ENCODE peak calls at places on chromosomes 6 and 20, in five cellular contexts. One of them, this sample, is unnamed.

GRCh38 chr6:105164418-105164817 is 15.4 kb downstream of the POPDC3 start:
- DNase-seq in pancreas: no peak
- DNase-seq in breast epithelium: no peak
- DNase-seq in vagina: no peak
- DNase-seq in astrocyte: peak; percentile 27
- DNase-seq in this sample: no peak

GRCh38 chr6:490251-491037 is 98.9 kb downstream of the IRF4 start:
- DNase-seq in pancreas: no peak
- DNase-seq in breast epithelium: no peak
- DNase-seq in vagina: no peak
- DNase-seq in astrocyte: no peak
- DNase-seq in this sample: no peak

GRCh38 chr6:136034422-136034821 is 182.9 kb downstream of the PDE7B start:
- DNase-seq in pancreas: no peak
- DNase-seq in breast epithelium: no peak
- DNase-seq in vagina: no peak
- DNase-seq in astrocyte: no peak
- DNase-seq in this sample: no peak

GRCh38 chr20:58397429-58397828 is 8.4 kb downstream of the VAPB start:
- DNase-seq in pancreas: no peak
- DNase-seq in breast epithelium: no peak
- DNase-seq in vagina: no peak
- DNase-seq in astrocyte: no peak
- DNase-seq in this sample: no peak

GRCh38 chr6:71289039-71289801 is 609 bp downstream of the OGFRL1 start:
- DNase-seq in pancreas: peak; percentile 73
- DNase-seq in breast epithelium: no peak
- DNase-seq in vagina: no peak
- DNase-seq in astrocyte: peak; percentile 14
- DNase-seq in this sample: no peak

GRCh38 chr20:63594043-63594561 is 20.1 kb upstream of the HELZ2 start:
- DNase-seq in pancreas: no peak
- DNase-seq in breast epithelium: no peak
- DNase-seq in vagina: no peak
- DNase-seq in astrocyte: peak; percentile 57
- DNase-seq in this sample: no peak

GRCh38 chr6:121794630-121795029 is 359.2 kb downstream of the GJA1 start:
- DNase-seq in pancreas: no peak
- DNase-seq in breast epithelium: no peak
- DNase-seq in vagina: no peak
- DNase-seq in astrocyte: peak; percentile 97
- DNase-seq in this sample: no peak

GRCh38 chr6:164106345-164106769 is 691.8 kb downstream of the QKI start:
- DNase-seq in pancreas: no peak
- DNase-seq in breast epithelium: no peak
- DNase-seq in vagina: no peak
- DNase-seq in astrocyte: peak; percentile 22
- DNase-seq in this sample: no peak

GRCh38 chr6:106089981-106090380 is 3.8 kb downstream of the PRDM1 start:
- DNase-seq in pancreas: no peak
- DNase-seq in breast epithelium: no peak
- DNase-seq in vagina: no peak
- DNase-seq in astrocyte: no peak
- DNase-seq in this sample: no peak

GRCh38 chr6:72911463-72912153 is 289.7 kb downstream of the KCNQ5 start:
- DNase-seq in pancreas: no peak
- DNase-seq in breast epithelium: no peak
- DNase-seq in vagina: no peak
- DNase-seq in astrocyte: peak; percentile 47
- DNase-seq in this sample: no peak

GRCh38 chr20:6819599-6819998 is 52.1 kb downstream of the BMP2 start:
- DNase-seq in pancreas: no peak
- DNase-seq in breast epithelium: no peak
- DNase-seq in vagina: no peak
- DNase-seq in astrocyte: no peak
- DNase-seq in this sample: no peak

GRCh38 chr6:89826029-89826528 is 3.6 kb upstream of the CASP8AP2 start:
- DNase-seq in pancreas: no peak
- DNase-seq in breast epithelium: no peak
- DNase-seq in vagina: no peak
- DNase-seq in astrocyte: peak; percentile 65
- DNase-seq in this sample: no peak

GRCh38 chr20:9758752-9759151 is 80.1 kb downstream of the PAK5 start:
- DNase-seq in pancreas: no peak
- DNase-seq in breast epithelium: no peak
- DNase-seq in vagina: no peak
- DNase-seq in astrocyte: no peak
- DNase-seq in this sample: no peak

DNA sequence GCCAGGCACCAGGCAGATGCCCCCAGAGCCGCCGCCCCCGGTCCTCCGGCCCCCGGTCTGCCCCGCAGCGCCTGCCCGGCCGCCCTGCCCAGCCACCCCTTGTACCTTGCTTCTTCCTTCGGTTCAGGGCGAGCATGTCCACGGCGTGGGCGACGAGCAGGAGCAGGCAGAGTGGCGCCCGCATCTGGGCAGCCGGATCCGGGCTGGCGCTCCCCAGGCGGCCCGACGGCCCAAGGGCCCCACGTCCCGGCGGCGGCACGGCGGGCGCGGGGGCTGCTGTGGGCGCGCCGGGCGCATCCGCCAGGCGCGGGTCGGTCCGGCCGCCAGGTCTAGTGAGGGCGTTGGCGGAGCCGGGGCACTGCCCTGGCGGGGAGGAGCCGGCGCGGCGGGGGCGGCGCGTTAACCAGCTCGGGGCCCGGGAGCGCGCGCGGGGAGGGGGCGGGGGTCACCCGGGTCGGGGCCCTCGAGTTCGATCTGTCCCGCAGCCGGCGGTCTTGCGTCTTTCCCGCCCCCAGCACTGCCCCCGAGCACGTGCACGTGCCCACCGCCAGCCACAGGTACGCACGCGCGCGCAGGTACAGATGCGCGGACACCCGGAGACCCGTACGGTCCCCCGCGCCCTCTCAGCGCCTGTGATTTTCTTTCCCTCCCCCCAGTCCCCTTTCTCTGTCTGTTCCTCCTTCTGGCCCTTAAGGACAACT is at the start of gene RSPO4:
- DNase-seq in pancreas: no peak
- DNase-seq in breast epithelium: no peak
- DNase-seq in vagina: no peak
- DNase-seq in astrocyte: no peak
- DNase-seq in this sample: no peak
- H3K27ac ChIP-seq in pancreas: no peak within 1 kb of the TSS
- H3K27ac ChIP-seq in breast epithelium: no peak within 1 kb of the TSS
- H3K27ac ChIP-seq in vagina: no peak within 1 kb of the TSS
- H3K27ac ChIP-seq in astrocyte: no peak within 1 kb of the TSS
- H3K27ac ChIP-seq in this sample: no peak within 1 kb of the TSS

GRCh38 chr20:56676001-56676400 is 46.9 kb downstream of the TFAP2C start:
- DNase-seq in pancreas: no peak
- DNase-seq in breast epithelium: no peak
- DNase-seq in vagina: no peak
- DNase-seq in astrocyte: no peak
- DNase-seq in this sample: no peak
- H3K4me1 ChIP-seq in pancreas: no peaks in the 10 kb centered on the region
- H3K4me1 ChIP-seq in breast epithelium: no peaks in the 10 kb centered on the region
- H3K4me1 ChIP-seq in vagina: no peaks in the 10 kb centered on the region
- H3K4me1 ChIP-seq in astrocyte: no peaks in the 10 kb centered on the region
- H3K4me1 ChIP-seq in this sample: no peaks in the 10 kb centered on the region

DNA sequence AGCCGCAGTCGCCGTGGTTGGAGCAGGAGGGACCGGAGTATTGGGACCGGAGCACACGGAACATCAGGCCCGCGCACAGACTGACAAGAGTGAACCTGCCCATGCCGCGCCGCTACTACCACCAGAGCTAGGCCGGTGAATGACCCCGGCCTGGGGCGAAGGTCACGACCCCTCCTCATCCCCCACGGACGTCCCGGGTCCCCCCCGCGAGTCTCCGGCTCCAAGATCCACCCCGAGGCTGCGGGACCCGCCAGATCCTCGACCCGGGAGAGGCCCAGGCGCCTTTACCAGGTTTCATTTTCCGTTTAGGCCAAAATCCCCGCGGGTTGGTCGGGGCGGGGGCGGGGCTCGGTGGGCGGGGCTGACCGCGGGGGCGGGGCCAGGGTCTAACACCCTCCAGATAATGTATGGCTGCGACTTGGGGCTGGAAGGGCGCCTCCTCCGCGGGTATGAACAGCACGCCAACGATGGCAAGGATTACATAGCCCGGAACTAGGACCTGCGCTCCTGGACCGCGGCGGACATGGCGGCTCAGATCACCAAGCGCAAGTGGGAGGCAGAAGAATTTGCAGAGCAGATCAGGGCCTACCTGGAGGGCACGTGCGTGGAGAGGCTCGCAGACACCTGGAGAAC is 15.4 kb upstream of the HLA-A start:
- DNase-seq in pancreas: peak; percentile 89
- DNase-seq in breast epithelium: no peak
- DNase-seq in vagina: peak; percentile 90
- DNase-seq in astrocyte: no peak
- DNase-seq in this sample: no peak
- H3K27ac ChIP-seq in pancreas: peak overlapping the region; percentile 96
- H3K27ac ChIP-seq in breast epithelium: peak overlapping the region; percentile 99
- H3K27ac ChIP-seq in vagina: no peak overlapping the region
- H3K27ac ChIP-seq in astrocyte: no peak overlapping the region
- H3K27ac ChIP-seq in this sample: no peak overlapping the region

GRCh38 chr6:137211910-137212309 is 7.3 kb downstream of the IFNGR1 start:
- DNase-seq in pancreas: no peak
- DNase-seq in breast epithelium: no peak
- DNase-seq in vagina: no peak
- DNase-seq in astrocyte: no peak
- DNase-seq in this sample: no peak

GRCh38 chr6:137214931-137215330 is 4.3 kb downstream of the IFNGR1 start:
- DNase-seq in pancreas: no peak
- DNase-seq in breast epithelium: no peak
- DNase-seq in vagina: no peak
- DNase-seq in astrocyte: no peak
- DNase-seq in this sample: no peak

GRCh38 chr6:137213331-137213740 is 5.8 kb downstream of the IFNGR1 start:
- DNase-seq in pancreas: no peak
- DNase-seq in breast epithelium: no peak
- DNase-seq in vagina: no peak
- DNase-seq in astrocyte: no peak
- DNase-seq in this sample: no peak

GRCh38 chr6:137216106-137216505 is 3.1 kb downstream of the IFNGR1 start:
- DNase-seq in pancreas: no peak
- DNase-seq in breast epithelium: no peak
- DNase-seq in vagina: no peak
- DNase-seq in astrocyte: no peak
- DNase-seq in this sample: no peak

DNA sequence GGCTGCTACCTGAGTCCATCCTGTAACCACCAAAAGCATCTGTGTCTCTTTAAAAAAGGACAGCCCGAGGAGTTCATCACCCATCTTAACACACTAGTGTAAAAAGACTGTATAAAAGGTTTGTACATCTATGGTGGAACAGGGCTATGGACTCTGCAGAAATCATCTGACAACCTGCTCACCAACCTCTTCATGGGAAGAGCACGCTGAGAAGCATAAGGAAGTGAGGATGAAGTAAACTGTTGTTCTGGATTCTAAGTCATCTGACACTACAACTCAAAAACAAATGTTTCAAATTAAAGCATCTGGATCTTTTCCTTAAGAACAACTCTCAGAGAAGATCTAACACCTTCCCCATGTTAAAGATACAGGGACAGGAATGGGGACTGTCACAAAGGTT is 5.4 kb downstream of the IFNGR1 start:
- DNase-seq in pancreas: no peak
- DNase-seq in breast epithelium: no peak
- DNase-seq in vagina: no peak
- DNase-seq in astrocyte: no peak
- DNase-seq in this sample: no peak
- H3K4me1 ChIP-seq in pancreas: peaks cover 46% of the 10 kb centered on the region
- H3K4me1 ChIP-seq in breast epithelium: peaks cover 32% of the 10 kb centered on the region
- H3K4me1 ChIP-seq in vagina: peaks cover 90% of the 10 kb centered on the region
- H3K4me1 ChIP-seq in astrocyte: peaks cover 7% of the 10 kb centered on the region
- H3K4me1 ChIP-seq in this sample: peaks cover 78% of the 10 kb centered on the region

DNA sequence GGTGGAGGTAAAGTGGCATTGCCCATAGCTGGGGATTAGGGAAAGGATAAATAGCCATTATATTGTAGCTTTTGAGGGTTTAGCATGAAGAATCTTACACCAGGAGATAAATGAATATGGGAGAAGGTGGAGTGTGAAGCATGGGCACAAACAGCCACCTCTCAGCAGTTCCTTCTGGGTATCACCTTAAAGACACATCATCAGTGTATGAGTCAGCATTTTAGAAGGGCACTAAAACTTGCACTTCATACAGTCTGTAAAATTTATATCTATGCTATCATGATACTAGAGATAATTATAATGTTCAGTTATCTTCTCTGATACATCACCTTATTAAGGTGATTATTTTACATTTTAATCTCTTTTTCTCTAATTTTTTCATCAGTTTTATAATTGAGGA is 25.3 kb downstream of the SLC35A1 start:
- DNase-seq in pancreas: no peak
- DNase-seq in breast epithelium: no peak
- DNase-seq in vagina: no peak
- DNase-seq in astrocyte: no peak
- DNase-seq in this sample: no peak
- H3K27ac ChIP-seq in pancreas: no peak overlapping the region
- H3K27ac ChIP-seq in breast epithelium: no peak overlapping the region
- H3K27ac ChIP-seq in vagina: no peak overlapping the region
- H3K27ac ChIP-seq in astrocyte: no peak overlapping the region
- H3K27ac ChIP-seq in this sample: no peak overlapping the region

GRCh38 chr20:34046330-34046729 is 52.6 kb downstream of the RALY start:
- DNase-seq in pancreas: no peak
- DNase-seq in breast epithelium: no peak
- DNase-seq in vagina: no peak
- DNase-seq in astrocyte: no peak
- DNase-seq in this sample: no peak

GRCh38 chr20:34047010-34047687 is 53.4 kb downstream of the RALY start:
- DNase-seq in pancreas: no peak
- DNase-seq in breast epithelium: no peak
- DNase-seq in vagina: no peak
- DNase-seq in astrocyte: no peak
- DNase-seq in this sample: no peak

GRCh38 chr20:34043025-34043424 is 49.3 kb downstream of the RALY start:
- DNase-seq in pancreas: no peak
- DNase-seq in breast epithelium: no peak
- DNase-seq in vagina: no peak
- DNase-seq in astrocyte: no peak
- DNase-seq in this sample: no peak

GRCh38 chr20:34045930-34046329 is 52.2 kb downstream of the RALY start:
- DNase-seq in pancreas: no peak
- DNase-seq in breast epithelium: no peak
- DNase-seq in vagina: no peak
- DNase-seq in astrocyte: no peak
- DNase-seq in this sample: no peak

DNA sequence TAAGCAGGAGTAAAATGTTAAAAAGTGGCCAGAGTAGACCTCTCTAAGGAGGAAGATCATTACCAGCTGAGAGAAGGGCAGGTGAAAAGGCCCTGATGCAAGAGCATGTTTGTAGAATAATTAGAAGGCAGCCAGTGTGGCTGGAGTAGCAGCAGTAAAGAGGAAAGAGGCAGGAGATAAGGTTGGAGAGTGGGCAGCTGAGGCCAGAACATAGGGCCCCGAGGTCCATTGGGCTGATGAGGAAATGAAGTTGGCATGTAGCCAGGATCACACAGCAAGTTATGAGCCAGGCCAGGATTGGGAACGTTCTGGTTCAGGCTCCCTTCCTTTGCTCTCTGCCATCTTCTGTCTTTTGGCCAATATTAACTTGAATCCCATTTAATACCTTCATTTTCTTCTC is 51.6 kb downstream of the RALY start:
- DNase-seq in pancreas: no peak
- DNase-seq in breast epithelium: no peak
- DNase-seq in vagina: no peak
- DNase-seq in astrocyte: no peak
- DNase-seq in this sample: peak; percentile 13
- H3K4me1 ChIP-seq in pancreas: no peaks in the 10 kb centered on the region
- H3K4me1 ChIP-seq in breast epithelium: peaks cover 6% of the 10 kb centered on the region
- H3K4me1 ChIP-seq in vagina: peaks cover 63% of the 10 kb centered on the region
- H3K4me1 ChIP-seq in astrocyte: no peaks in the 10 kb centered on the region
- H3K4me1 ChIP-seq in this sample: peaks cover 24% of the 10 kb centered on the region